ENCODE peak calls at places on chromosomes 6 and 20, in ten cellular contexts. L, U, A, B, J, F, C, Y, P and K are unnamed samples.

GRCh38 chr6:36241728-36242127 is 28.1 kb upstream of the PNPLA1 start:
- DNase-seq in F (no peak), P (no peak), J (no peak), C (no peak), L (no peak), B (peak), A (no peak), Y (peak), U (no peak), K (peak)

GRCh38 chr20:41497186-41497895 is 120.8 kb downstream of the CHD6 start:
- DNase-seq in Y (no peak), L (no peak), P (no peak), A (no peak), U (no peak), B (no peak), J (no peak), F (no peak), C (no peak), K (no peak)

GRCh38 chr20:35091808-35092523 is 641 bp downstream of the TRPC4AP start:
- DNase-seq in A (no peak), J (no peak), U (peak), B (no peak), Y (peak), C (peak), P (no peak), F (peak), L (no peak), K (peak)

GRCh38 chr6:139753198-139753861 is 378.9 kb upstream of the CITED2 start:
- DNase-seq in B (no peak), Y (peak), A (peak), L (no peak), F (no peak), J (no peak), P (no peak), C (peak), U (no peak), K (peak)

GRCh38 chr6:159110013-159110412 is 59.2 kb upstream of the FNDC1 start:
- DNase-seq in J (no peak), C (peak), P (peak), Y (peak), B (peak), F (peak), A (peak), L (no peak), U (peak), K (peak)

GRCh38 chr6:124964764-124965105 is 2.5 kb downstream of the RNF217 start:
- DNase-seq in F (no peak), P (no peak), Y (peak), L (no peak), J (no peak), A (peak), B (no peak), U (no peak), C (peak), K (peak)

GRCh38 chr20:41811456-41811855 is 193.3 kb upstream of the CHD6 start:
- DNase-seq in A (no peak), Y (no peak), C (no peak), B (no peak), F (no peak), U (no peak), J (no peak), L (no peak), P (no peak), K (no peak)

GRCh38 chr6:142827356-142827755 is 117.6 kb downstream of the HIVEP2 start:
- DNase-seq in P (no peak), U (no peak), F (no peak), C (no peak), B (no peak), L (no peak), Y (peak), A (no peak), J (peak), K (peak)

GRCh38 chr6:165098165-165098564 is 211.2 kb downstream of the C6orf118 start:
- DNase-seq in A (no peak), L (no peak), J (no peak), Y (peak), B (peak), C (peak), F (no peak), P (no peak), U (no peak), K (peak)

GRCh38 chr6:145267076-145267867 is 468.0 kb downstream of the EPM2A start:
- DNase-seq in P (no peak), F (no peak), B (no peak), L (no peak), A (peak), J (no peak), U (no peak), Y (no peak), C (no peak), K (no peak)

GRCh38 chr6:12483712-12484111 is 193.6 kb downstream of the EDN1 start:
- DNase-seq in P (no peak), Y (peak), C (no peak), L (no peak), B (no peak), J (no peak), U (no peak), F (no peak), A (no peak), K (peak)

GRCh38 chr6:48826884-48827701 is 636.0 kb downstream of the MMUT start:
- DNase-seq in J (no peak), B (no peak), L (no peak), F (no peak), C (peak), Y (peak), U (no peak), P (no peak), A (no peak), K (peak)

GRCh38 chr6:136036601-136037000 is 185.1 kb downstream of the PDE7B start:
- DNase-seq in F (no peak), J (no peak), Y (peak), P (no peak), U (no peak), C (no peak), L (no peak), B (no peak), A (no peak), K (peak)

GRCh38 chr6:47465117-47465516 is 12.5 kb upstream of the CD2AP start:
- DNase-seq in U (no peak), P (no peak), B (no peak), A (no peak), C (no peak), Y (no peak), F (no peak), L (no peak), J (no peak), K (no peak)

GRCh38 chr20:31698803-31699718 is 23.6 kb downstream of the BCL2L1 start:
- DNase-seq in B (no peak), J (no peak), Y (peak), P (no peak), L (no peak), F (peak), A (no peak), C (peak), U (no peak), K (peak)

GRCh38 chr20:35146299-35146921 is 726 bp downstream of the EDEM2 start:
- DNase-seq in L (peak), A (peak), C (peak), Y (no peak), B (peak), U (peak), P (peak), J (no peak), F (peak), K (no peak)

GRCh38 chr20:57109151-57109953 is 157.1 kb downstream of the BMP7 start:
- DNase-seq in F (no peak), A (no peak), Y (no peak), P (no peak), J (no peak), L (no peak), U (no peak), C (no peak), B (no peak), K (no peak)

GRCh38 chr20:50332491-50332980 is 141.9 kb downstream of the CEBPB start:
- DNase-seq in P (no peak), F (no peak), B (no peak), L (peak), Y (no peak), U (no peak), C (no peak), J (no peak), A (no peak), K (no peak)

GRCh38 chr20:62147125-62147524 is 3.6 kb downstream of the SS18L1 start:
- DNase-seq in P (no peak), Y (no peak), C (no peak), J (no peak), B (no peak), F (no peak), L (no peak), U (no peak), A (no peak), K (no peak)
- H3K4me3 ChIP-seq in P (no peak), Y (no peak), C (no peak), J (no peak), B (no peak), F (no peak), L (no peak), U (no peak), A (no peak), K (no peak)

GRCh38 chr6:168133707-168134398 is 54.8 kb upstream of the FRMD1 start:
- DNase-seq in C (no peak), U (no peak), P (no peak), Y (peak), B (no peak), A (no peak), J (no peak), F (peak), L (no peak), K (no peak)
- H3K4me3 ChIP-seq in C (no peak), U (no peak), P (no peak), Y (no peak), B (no peak), A (no peak), J (peak), F (no peak), L (no peak), K (no peak)

DNA sequence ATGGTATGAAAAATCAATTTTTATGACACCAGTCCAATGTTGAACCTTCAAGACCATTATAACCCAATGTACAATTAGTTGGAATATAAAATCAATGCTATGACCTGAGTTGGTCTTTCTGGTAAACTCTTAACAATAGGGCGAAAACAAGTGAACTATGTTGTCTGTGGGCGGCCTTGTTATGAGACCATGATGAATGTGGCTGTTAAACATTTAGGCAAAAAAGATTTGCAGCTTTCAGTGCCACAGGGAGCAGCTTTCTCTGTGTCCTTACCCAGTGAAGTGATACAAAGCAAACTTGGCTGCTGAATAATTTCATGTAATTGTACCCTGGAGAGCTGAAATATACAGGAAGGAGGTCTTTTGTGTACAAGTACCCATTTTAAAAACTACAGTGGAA is 182.9 kb upstream of the CEP162 start:
- DNase-seq in U (no peak), B (no peak), P (no peak), F (no peak), Y (no peak), L (no peak), C (no peak), J (no peak), A (no peak), K (no peak)
- H3K4me3 ChIP-seq in U (no peak), B (no peak), P (no peak), F (no peak), Y (no peak), L (no peak), C (no peak), J (no peak), A (no peak), K (no peak)

DNA sequence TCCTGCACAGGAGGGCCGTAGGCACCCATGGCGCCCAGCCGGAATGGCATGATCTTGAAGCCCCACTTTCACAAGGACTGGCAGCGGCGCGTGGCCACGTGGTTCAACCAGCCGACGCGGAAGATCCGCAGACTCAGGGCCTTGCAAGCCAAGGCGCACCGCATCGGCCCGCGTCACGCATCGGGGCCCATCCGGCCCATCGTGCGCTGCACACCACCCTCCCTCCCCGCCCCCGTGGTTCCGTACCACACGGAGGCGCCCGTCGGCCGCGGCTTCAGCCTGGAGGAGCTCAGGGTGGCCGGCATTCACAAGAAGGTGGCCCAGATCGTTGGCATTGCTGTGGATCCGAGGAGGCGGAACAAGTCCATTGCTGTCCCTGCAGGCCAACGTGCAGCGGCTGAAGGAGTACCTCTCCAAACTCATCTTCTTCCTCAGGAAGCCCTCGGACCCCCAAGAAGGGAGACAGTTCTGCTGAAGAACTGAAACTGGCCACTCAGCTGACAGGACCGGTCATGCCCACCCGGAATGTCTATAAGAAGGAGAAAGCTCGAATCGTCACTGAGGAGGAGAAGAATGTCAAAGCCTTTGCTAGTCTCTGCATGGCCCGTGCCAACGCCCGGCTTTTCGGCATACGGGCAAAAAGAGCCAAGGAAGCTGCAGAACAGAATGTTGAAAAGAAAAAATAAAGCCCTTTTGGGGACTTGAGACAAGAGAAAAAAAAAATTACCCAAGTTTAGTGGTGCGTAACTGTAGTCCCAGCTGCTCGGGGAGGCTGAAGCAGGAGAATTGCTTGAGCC is 9.9 kb upstream of the NCOA5 start:
- DNase-seq in U (no peak), B (no peak), Y (no peak), L (no peak), J (peak), F (peak), A (peak), C (peak), P (no peak), K (no peak)
- H3K4me3 ChIP-seq in U (no peak), B (no peak), Y (no peak), L (no peak), J (peak), F (no peak), A (peak), C (no peak), P (no peak), K (no peak)

GRCh38 chr20:51970858-51971257 is 168.5 kb upstream of the SALL4 start:
- DNase-seq in J (no peak), U (no peak), F (no peak), Y (no peak), A (no peak), L (no peak), C (no peak), P (no peak), B (no peak), K (no peak)

GRCh38 chr20:51969191-51969590 is 166.9 kb upstream of the SALL4 start:
- DNase-seq in Y (no peak), P (no peak), B (no peak), U (no peak), L (no peak), F (no peak), J (no peak), C (no peak), A (no peak), K (no peak)

GRCh38 chr20:51961964-51962761 is 159.8 kb upstream of the SALL4 start:
- DNase-seq in P (no peak), U (no peak), B (no peak), F (no peak), C (no peak), A (no peak), Y (no peak), L (no peak), J (no peak), K (no peak)

GRCh38 chr20:51972031-51972430 is 169.7 kb upstream of the SALL4 start:
- DNase-seq in A (no peak), U (no peak), J (no peak), B (no peak), P (no peak), L (no peak), C (no peak), F (no peak), Y (no peak), K (no peak)

DNA sequence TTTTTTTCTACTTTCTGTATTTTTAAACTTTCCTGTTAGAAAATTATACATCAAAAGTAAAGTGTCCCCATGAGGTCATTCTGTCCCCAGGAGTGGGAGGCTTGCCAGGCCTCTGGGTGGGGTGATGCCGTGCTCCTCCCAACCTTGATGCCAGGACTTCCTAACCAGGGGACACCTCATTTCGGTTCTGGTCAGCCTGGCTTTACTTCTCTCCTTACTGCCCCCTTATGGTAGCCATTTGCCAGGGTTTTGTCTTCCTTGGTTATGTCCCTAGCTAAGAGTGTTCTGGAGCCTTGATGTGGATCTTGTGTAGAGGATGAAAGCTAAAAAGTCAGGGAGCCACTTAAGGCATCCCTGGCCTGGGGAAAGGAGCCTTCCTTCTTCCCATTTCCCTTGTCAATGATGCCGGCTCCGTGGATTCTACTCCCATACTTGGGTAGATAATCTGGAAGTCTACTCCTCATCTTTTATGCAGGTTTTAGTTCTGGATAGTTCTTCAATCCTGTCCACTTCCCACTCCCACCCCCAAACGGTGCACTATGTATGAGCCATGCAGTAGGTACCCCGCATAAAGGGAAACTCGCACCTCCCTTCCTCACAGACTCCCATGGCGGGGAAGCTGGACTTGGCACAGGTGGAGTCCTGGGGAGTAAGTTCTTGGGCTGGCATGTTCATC is 164.1 kb upstream of the SALL4 start:
- DNase-seq in U (no peak), Y (peak), L (no peak), B (peak), J (no peak), C (peak), F (peak), A (peak), P (no peak), K (peak)
- H3K4me3 ChIP-seq in U (no peak), Y (no peak), L (no peak), B (no peak), J (no peak), C (no peak), F (no peak), A (no peak), P (no peak), K (no peak)

GRCh38 chr6:11196511-11197174 is 35.8 kb downstream of the NEDD9 start:
- DNase-seq in A (peak), C (peak), L (no peak), F (no peak), P (no peak), U (peak), Y (no peak), B (no peak), J (no peak), K (peak)
- H3K4me3 ChIP-seq in A (peak), C (no peak), L (no peak), F (no peak), P (no peak), U (no peak), Y (no peak), B (no peak), J (no peak), K (no peak)